ENCODE peak calls at places on chromosomes 3 and 15, in six cellular contexts. G is neural progenitor cell; V is CD8-positive, alpha-beta T cell; F is right atrium auricular region; Z is A549; O is stomach. A is an unnamed sample.

GRCh38 chr3:58532794-58533220 is 4.2 kb downstream of the ACOX2 start:
- DNase-seq in V (peak), F (peak), Z (peak), O (peak), G (peak), A (no peak)

GRCh38 chr3:183845608-183846288 is 20.4 kb upstream of the MAP6D1 start:
- DNase-seq in G (no peak), F (no peak), V (no peak), O (no peak), Z (no peak), A (no peak)

GRCh38 chr3:50515565-50516047 is 12.2 kb upstream of the CACNA2D2 start:
- DNase-seq in O (no peak), V (no peak), Z (no peak), G (peak), F (peak), A (no peak)

GRCh38 chr3:46228259-46229222 is 13.7 kb upstream of the CCR3 start:
- DNase-seq in F (no peak), V (no peak), O (no peak), G (no peak), Z (no peak), A (peak)

GRCh38 chr3:139935071-139935865 is at the start of gene CLSTN2:
- DNase-seq in F (peak), Z (peak), V (no peak), G (peak), O (peak), A (no peak)

GRCh38 chr3:160444411-160444810 is 5.2 kb downstream of the TRIM59 start:
- DNase-seq in V (no peak), F (no peak), Z (peak), G (no peak), O (no peak), A (no peak)

GRCh38 chr15:87528873-87529272 is 727.7 kb downstream of the NTRK3 start:
- DNase-seq in F (no peak), Z (no peak), G (no peak), O (no peak), V (no peak), A (peak)

GRCh38 chr3:73036694-73037368 is 24.6 kb upstream of the EBLN2 start:
- DNase-seq in Z (no peak), V (no peak), O (no peak), G (no peak), F (no peak), A (no peak)

GRCh38 chr3:155424041-155424605 is 130.6 kb upstream of the STRIT1 start:
- DNase-seq in V (no peak), G (no peak), F (no peak), Z (no peak), O (no peak), A (no peak)

GRCh38 chr3:141392416-141392815 is 24.1 kb downstream of the ZBTB38 start:
- DNase-seq in V (no peak), G (no peak), Z (no peak), F (no peak), O (no peak), A (no peak)

GRCh38 chr15:39235084-39235795 is 345.6 kb upstream of the THBS1 start:
- DNase-seq in Z (no peak), G (no peak), V (no peak), O (no peak), F (no peak), A (no peak)

GRCh38 chr3:193297421-193297820 is 56.4 kb downstream of the PLAAT1 start:
- DNase-seq in G (no peak), O (no peak), Z (no peak), F (no peak), V (no peak), A (no peak)

GRCh38 chr3:147904421-147904820 is 495.3 kb downstream of the ZIC1 start:
- DNase-seq in V (no peak), F (no peak), O (no peak), G (no peak), Z (no peak), A (no peak)

GRCh38 chr3:124694486-124694885 is 35.8 kb upstream of the UMPS start:
- DNase-seq in V (no peak), G (no peak), Z (no peak), O (no peak), F (peak), A (no peak)

GRCh38 chr3:124686028-124686670 is 44.1 kb upstream of the UMPS start:
- DNase-seq in F (peak), V (no peak), O (no peak), G (no peak), Z (no peak), A (no peak)

GRCh38 chr3:124691599-124691998 is 38.7 kb upstream of the UMPS start:
- DNase-seq in V (no peak), F (peak), O (no peak), G (no peak), Z (no peak), A (no peak)

GRCh38 chr3:124685481-124685880 is 44.8 kb upstream of the UMPS start:
- DNase-seq in O (no peak), V (no peak), Z (no peak), F (peak), G (no peak), A (no peak)

DNA sequence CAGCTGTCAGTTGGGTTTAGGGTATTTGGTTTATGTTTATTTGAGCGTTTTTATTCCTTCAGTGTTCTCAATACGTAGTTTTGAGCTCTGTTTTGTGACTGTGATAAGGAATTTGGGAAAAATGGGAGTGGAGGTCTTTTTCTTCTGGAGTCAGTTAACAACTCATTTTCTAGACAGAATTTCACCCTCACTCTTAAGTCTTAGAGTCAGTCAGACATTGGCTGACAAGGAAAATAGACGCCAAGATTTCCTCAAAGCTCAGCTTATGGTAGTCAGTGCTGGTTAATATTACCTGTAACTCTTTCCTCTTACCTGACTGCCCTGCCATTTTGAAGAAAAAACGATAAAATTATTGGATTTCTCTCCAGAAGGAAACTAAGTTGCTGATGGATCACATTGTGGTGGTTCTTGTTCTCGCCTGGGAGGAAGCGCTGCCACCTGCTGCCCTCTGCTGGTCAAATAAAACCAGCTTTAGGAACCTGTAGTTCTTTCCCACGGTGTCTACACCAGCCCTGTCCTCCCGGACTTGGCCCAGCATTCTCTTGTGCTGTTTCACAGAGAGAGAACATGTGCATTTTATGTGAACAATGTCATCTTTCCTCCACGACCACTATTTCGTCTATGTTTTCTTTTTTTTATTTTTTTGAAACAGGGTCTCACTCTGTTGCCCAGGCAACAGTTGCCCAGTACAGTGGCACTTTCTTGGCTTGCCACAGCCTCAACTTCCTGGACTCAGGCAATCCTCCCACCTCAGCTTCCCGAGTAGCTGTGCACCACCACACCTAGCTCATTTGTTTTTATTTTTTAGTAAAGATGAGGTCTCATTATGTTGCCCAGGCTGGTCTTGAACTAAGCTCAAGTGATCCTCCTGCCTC is 41.4 kb upstream of the UMPS start:
- DNase-seq in G (peak), F (peak), V (peak), Z (peak), O (peak), A (peak)
- TF ChIP-seq CTCF in G (peak), F (peak), V (peak), Z (peak), O (no peak), A (peak)

GRCh38 chr3:170423001-170423615 is 4.4 kb downstream of the CLDN11 start:
- DNase-seq in V (no peak), O (no peak), Z (no peak), F (no peak), G (no peak), A (no peak)
- H3K4me3 ChIP-seq in V (no peak), O (no peak), Z (no peak), F (no peak), G (no peak), A (no peak)

DNA sequence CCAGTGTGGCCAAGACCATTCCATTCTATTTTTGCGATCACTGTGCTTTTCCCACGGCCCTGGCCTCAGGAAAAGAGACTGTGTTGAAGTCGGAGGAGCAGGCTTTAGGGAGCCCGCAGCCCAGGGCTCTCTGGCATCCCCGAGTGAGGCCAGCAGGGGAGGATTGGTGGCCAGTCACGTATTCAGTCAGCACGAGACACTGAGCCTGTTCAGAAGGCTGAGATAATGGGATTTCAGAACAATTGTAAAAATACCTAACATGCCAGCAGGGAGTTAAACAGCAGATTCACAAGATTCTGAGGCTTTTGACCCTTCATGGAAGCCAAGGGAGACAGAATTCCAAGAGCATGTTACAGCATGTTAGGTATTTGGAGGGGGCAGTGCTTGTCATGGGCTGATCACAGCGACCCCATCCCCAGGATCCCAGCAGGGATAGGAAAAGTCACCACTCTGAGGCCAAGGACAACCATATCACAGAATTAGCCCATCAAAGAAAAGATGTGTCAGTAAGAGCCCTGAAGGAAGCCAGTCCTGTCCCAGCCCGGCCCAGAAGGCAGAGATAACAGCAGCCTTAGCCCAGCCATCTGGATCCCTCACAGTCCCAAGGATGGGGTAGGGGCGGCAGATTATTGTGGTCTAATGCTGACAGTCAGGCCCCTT is 40.6 kb downstream of the AMOTL2 start:
- DNase-seq in V (no peak), F (no peak), G (peak), Z (no peak), O (no peak), A (no peak)
- TF ChIP-seq CTCF in V (no peak), F (no peak), G (peak), Z (no peak), O (no peak), A (peak)

GRCh38 chr15:29089731-29090616 is 179.6 kb downstream of the NSMCE3 start:
- DNase-seq in G (peak), F (no peak), Z (no peak), V (no peak), O (no peak), A (no peak)
- H3K4me3 ChIP-seq in G (no peak), F (no peak), Z (no peak), V (peak), O (no peak), A (no peak)